ENCODE peak calls at places on chromosomes 7 and 10, in four cellular contexts. Q, T, J and Z are unnamed samples.

GRCh38 chr10:55966131-55966530 is 394.9 kb downstream of the ZWINT start:
- DNase-seq in T (no peak), J (no peak), Q (no peak), Z (no peak)

GRCh38 chr10:43863859-43864591 is 215.3 kb upstream of the ZNF32 start:
- DNase-seq in Q (no peak), J (peak), T (no peak), Z (no peak)

GRCh38 chr10:98423691-98424120 is 8.7 kb upstream of the PYROXD2 start:
- DNase-seq in T (no peak), J (no peak), Q (no peak), Z (no peak)

GRCh38 chr7:130365511-130366441 is 14.5 kb upstream of the CPA1 start:
- DNase-seq in J (peak), T (no peak), Q (no peak), Z (no peak)

GRCh38 chr7:21507627-21508343 is 35.1 kb upstream of the DNAH11 start:
- DNase-seq in Q (no peak), T (peak), J (no peak), Z (peak)

GRCh38 chr7:80070391-80070790 is 64.2 kb upstream of the GNAI1 start:
- DNase-seq in J (no peak), T (no peak), Q (no peak), Z (no peak)

GRCh38 chr7:130417215-130417614 is 23.6 kb downstream of the CEP41 start:
- DNase-seq in J (no peak), Q (no peak), T (no peak), Z (no peak)

GRCh38 chr10:4687397-4687796 is 138.6 kb upstream of the AKR1E2 start:
- DNase-seq in J (no peak), Q (no peak), T (no peak), Z (no peak)

GRCh38 chr7:115249080-115249479 is 327.2 kb downstream of the MDFIC start:
- DNase-seq in Q (no peak), J (no peak), T (no peak), Z (no peak)

GRCh38 chr10:123038782-123039631 is 30.2 kb downstream of the ACADSB start:
- DNase-seq in T (peak), Q (no peak), J (no peak), Z (no peak)

GRCh38 chr7:140441519-140441918 is 37.7 kb downstream of the RAB19 start:
- DNase-seq in J (no peak), T (no peak), Q (no peak), Z (no peak)

GRCh38 chr7:130148561-130148960 is 56.6 kb downstream of the TMEM209 start:
- DNase-seq in J (no peak), T (no peak), Q (no peak), Z (no peak)

GRCh38 chr10:29394321-29394932 is 105.6 kb downstream of the LYZL1 start:
- DNase-seq in Q (no peak), T (no peak), J (no peak), Z (no peak)

GRCh38 chr10:52539463-52539862 is 225.4 kb downstream of the DKK1 start:
- DNase-seq in T (no peak), J (no peak), Q (no peak), Z (no peak)

GRCh38 chr7:128037880-128038619 is 6.8 kb upstream of the LRRC4 start:
- DNase-seq in Q (no peak), J (no peak), T (no peak), Z (no peak)

GRCh38 chr10:88897019-88897853 is 17.2 kb downstream of the STAMBPL1 start:
- DNase-seq in Q (no peak), T (no peak), J (no peak), Z (no peak)

GRCh38 chr10:114256822-114257221 is 17.8 kb downstream of the VWA2 start:
- DNase-seq in J (no peak), T (no peak), Q (no peak), Z (no peak)